ENCODE peak calls at places on chromosomes 16 and 17, in five cellular contexts. C, J, U, W and R are unnamed samples.

GRCh38 chr17:34458266-34458665 is 95.2 kb upstream of the CCL1 start:
- DNase-seq in C (no peak), J (no peak), U (no peak), W (no peak), R (no peak)

GRCh38 chr17:47207143-47208067 is 1.7 kb upstream of the MYL4 start:
- DNase-seq in C (no peak), J (no peak), U (no peak), W (no peak), R (no peak)

GRCh38 chr16:81280393-81280792 is 34.4 kb upstream of the GAN start:
- DNase-seq in C (no peak), J (no peak), U (no peak), W (no peak), R (no peak)

GRCh38 chr16:12741176-12741575 is 62.5 kb downstream of the CPPED1 start:
- DNase-seq in C (no peak), J (no peak), U (no peak), W (no peak), R (no peak)

GRCh38 chr17:62980842-62981241 is 14.8 kb downstream of the TANC2 start:
- DNase-seq in C (no peak), J (no peak), U (no peak), W (no peak), R (no peak)

GRCh38 chr17:80413771-80414507 is 1.0 kb upstream of the ENDOV start:
- DNase-seq in C (no peak), J (no peak), U (no peak), W (no peak), R (no peak)

GRCh38 chr16:85029413-85029794 is 1.8 kb downstream of the KIAA0513 start:
- DNase-seq in C (peak), J (no peak), U (peak), W (no peak), R (no peak)

GRCh38 chr16:85145188-85145587 is 32.9 kb upstream of the CIBAR2 start:
- DNase-seq in C (no peak), J (no peak), U (no peak), W (no peak), R (no peak)

GRCh38 chr17:43667506-43668438 is 6.0 kb upstream of the MEOX1 start:
- DNase-seq in C (no peak), J (peak), U (no peak), W (no peak), R (no peak)

GRCh38 chr17:65594585-65594940 is 33.1 kb upstream of the AXIN2 start:
- DNase-seq in C (no peak), J (no peak), U (no peak), W (no peak), R (no peak)

GRCh38 chr17:9976283-9977009 is 71.4 kb upstream of the RCVRN start:
- DNase-seq in C (no peak), J (no peak), U (no peak), W (no peak), R (no peak)

GRCh38 chr16:88034770-88035169 is 83.5 kb downstream of the BANP start:
- DNase-seq in C (no peak), J (no peak), U (no peak), W (no peak), R (no peak)

GRCh38 chr17:43665387-43666101 is 3.8 kb upstream of the MEOX1 start:
- DNase-seq in C (no peak), J (peak), U (no peak), W (no peak), R (no peak)

GRCh38 chr16:5510819-5511370 is 413.3 kb upstream of the EEF2KMT start:
- DNase-seq in C (no peak), J (no peak), U (no peak), W (no peak), R (no peak)

GRCh38 chr17:73196500-73196899 is 3.6 kb downstream of the COG1 start:
- DNase-seq in C (peak), J (no peak), U (no peak), W (peak), R (peak)

GRCh38 chr16:48949636-48950035 is 332.0 kb downstream of the CBLN1 start:
- DNase-seq in C (no peak), J (no peak), U (peak), W (no peak), R (no peak)

GRCh38 chr16:13110124-13110796 is 208.9 kb downstream of the SHISA9 start:
- DNase-seq in C (no peak), J (peak), U (no peak), W (peak), R (peak)

GRCh38 chr17:73985466-73986015 is 217.9 kb upstream of the RPL38 start:
- DNase-seq in C (no peak), J (no peak), U (no peak), W (no peak), R (no peak)

GRCh38 chr16:69417537-69418199 is 6.8 kb upstream of the CYB5B start:
- DNase-seq in C (no peak), J (peak), U (no peak), W (peak), R (peak)

GRCh38 chr17:82332669-82333278 is 792 bp downstream of the SECTM1 start:
- DNase-seq in C (peak), J (no peak), U (no peak), W (no peak), R (peak)

GRCh38 chr17:8332688-8333087 is 7.0 kb upstream of the ODF4 start:
- DNase-seq in C (peak), J (peak), U (no peak), W (no peak), R (no peak)

GRCh38 chr17:67759355-67760171 is 41.8 kb downstream of the NOL11 start:
- DNase-seq in C (peak), J (no peak), U (no peak), W (no peak), R (no peak)

GRCh38 chr17:78781339-78782304 is at the start of gene CYTH1:
- DNase-seq in C (peak), J (no peak), U (no peak), W (peak), R (no peak)

GRCh38 chr17:35774499-35774898 is 13.8 kb downstream of the C17orf50 start:
- DNase-seq in C (no peak), J (no peak), U (no peak), W (no peak), R (no peak)

GRCh38 chr16:87350681-87351319 is 32.8 kb downstream of the FBXO31 start:
- DNase-seq in C (no peak), J (no peak), U (no peak), W (no peak), R (no peak)

GRCh38 chr16:12259258-12259657 is 282.7 kb downstream of the SNX29 start:
- DNase-seq in C (no peak), J (no peak), U (no peak), W (no peak), R (no peak)

GRCh38 chr17:81976332-81977210 is 858 bp upstream of the ASPSCR1 start:
- DNase-seq in C (peak), J (no peak), U (no peak), W (peak), R (no peak)

GRCh38 chr17:39209317-39210092 is 9.4 kb downstream of the RPL19 start:
- DNase-seq in C (no peak), J (no peak), U (no peak), W (peak), R (no peak)
- TF ChIP-seq ESRRA in C (no peak), J (no peak), U (no peak), W (no peak), R (no peak)

DNA sequence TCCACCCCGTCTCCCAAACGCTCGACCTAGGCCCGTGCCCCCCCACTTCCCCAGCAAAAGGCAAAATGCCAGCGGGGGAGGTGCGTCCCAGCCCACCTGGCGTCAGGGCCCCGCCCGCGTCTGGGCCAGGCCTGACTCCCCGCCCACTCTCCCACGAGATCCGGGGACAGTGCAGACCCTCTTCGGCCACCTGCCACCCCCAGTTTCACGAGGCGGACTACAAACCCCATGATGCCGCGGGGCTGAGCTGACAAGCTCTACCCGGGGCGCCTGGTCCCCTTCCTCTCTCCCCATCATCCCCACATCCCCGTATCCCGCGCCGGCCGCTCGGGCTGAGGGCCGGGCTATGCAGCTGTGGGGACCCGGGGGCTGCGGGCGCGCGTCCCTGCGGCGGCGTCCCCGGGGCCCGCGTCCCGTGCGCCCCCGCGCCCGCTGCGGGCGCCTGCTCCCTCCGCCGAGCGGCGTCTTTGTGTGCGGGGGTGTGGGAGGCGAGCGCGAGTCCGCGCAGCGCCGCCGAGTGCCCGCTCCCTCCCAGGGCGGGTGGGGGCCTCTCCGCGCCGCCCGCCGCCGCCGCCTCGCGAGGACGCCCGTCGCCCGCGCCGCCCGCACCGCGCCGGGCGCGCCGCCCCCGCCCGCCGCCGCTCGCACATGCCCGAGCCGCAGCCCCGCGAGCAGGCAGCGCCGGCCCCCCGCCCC is at the start of gene ANKRD13B:
- DNase-seq in C (peak), J (no peak), U (no peak), W (peak), R (no peak)
- TF ChIP-seq ESRRA in C (no peak), J (no peak), U (no peak), W (no peak), R (no peak)

DNA sequence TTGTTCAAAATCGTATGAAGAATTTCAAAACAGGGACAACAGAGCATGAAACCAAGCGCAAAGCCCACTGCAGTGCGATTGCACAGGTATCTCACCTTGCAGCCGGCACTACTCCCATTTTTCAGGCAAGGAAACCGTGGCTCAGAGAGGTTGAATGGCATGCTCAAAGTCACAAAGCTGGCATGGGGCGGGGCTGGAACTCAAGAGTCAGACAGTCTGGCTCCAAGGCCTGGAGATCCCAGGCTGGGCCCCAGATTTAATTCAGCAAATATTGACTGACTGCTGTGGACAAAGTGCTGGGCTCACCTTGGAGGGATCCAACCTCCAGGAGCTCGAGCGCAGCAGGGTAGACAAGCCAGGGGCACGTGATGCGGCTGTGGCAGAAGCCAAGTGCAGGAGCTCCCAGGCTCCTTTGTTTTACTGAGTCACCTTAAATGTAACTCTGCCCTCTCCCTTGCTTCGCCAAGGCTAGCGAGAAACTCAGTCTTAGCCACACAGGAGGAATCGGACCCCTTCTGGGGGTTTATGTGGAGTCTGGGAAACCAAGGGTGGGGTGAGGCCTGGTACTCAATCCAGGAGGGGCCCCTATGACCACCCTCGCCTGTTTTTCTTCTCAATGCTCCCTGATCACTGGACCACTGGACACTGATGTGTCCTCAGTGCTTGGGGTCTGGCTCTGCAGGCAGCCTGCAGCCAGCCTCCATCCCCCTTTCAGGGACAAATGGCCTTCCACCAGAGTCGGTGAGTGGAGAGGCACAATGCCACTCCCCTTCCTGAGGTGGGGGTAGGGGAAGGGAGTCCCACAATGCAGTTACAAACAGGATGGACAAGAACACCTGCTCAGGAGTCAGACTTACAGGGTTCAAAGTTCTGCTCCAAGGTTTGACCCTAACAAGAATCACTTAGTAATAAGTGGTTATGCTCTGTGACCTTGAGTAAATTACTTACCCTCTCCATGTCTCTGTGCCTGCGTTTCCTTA is 3.9 kb upstream of the SPATA20 start:
- DNase-seq in C (no peak), J (peak), U (no peak), W (no peak), R (peak)
- TF ChIP-seq ESRRA in C (no peak), J (peak), U (no peak), W (no peak), R (no peak)

DNA sequence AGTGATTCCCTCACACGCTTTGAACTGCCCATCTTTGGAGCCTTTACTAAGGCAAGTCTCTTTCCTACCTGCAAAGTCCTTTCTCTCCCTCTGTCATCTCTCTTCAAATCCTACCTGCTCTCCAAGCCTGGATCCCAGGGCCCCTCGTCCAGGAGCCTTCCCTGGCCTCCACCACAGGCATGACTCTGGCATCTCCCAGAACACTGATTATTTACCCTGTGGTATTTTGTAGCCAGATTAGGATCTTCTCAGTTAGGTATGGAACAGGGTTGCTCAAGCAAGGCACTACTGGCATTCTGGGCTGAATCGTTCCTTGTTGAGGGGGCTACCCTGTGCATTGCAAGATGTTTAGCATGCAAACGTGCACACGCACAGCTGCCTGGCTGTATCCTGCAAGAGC is 31.9 kb upstream of the POLR3E start:
- DNase-seq in C (no peak), J (no peak), U (no peak), W (no peak), R (no peak)
- TF ChIP-seq ESRRA in C (no peak), J (no peak), U (no peak), W (no peak), R (no peak)

GRCh38 chr17:18163528-18163927 is 20.1 kb upstream of the ALKBH5 start:
- DNase-seq in C (peak), J (no peak), U (no peak), W (no peak), R (no peak)

GRCh38 chr17:18160128-18160856 is 23.3 kb upstream of the ALKBH5 start:
- DNase-seq in C (no peak), J (no peak), U (no peak), W (no peak), R (no peak)

GRCh38 chr17:18158022-18158600 is 25.5 kb upstream of the ALKBH5 start:
- DNase-seq in C (peak), J (no peak), U (peak), W (peak), R (peak)

GRCh38 chr17:18159551-18160120 is 24.0 kb upstream of the ALKBH5 start:
- DNase-seq in C (no peak), J (no peak), U (no peak), W (no peak), R (no peak)

DNA sequence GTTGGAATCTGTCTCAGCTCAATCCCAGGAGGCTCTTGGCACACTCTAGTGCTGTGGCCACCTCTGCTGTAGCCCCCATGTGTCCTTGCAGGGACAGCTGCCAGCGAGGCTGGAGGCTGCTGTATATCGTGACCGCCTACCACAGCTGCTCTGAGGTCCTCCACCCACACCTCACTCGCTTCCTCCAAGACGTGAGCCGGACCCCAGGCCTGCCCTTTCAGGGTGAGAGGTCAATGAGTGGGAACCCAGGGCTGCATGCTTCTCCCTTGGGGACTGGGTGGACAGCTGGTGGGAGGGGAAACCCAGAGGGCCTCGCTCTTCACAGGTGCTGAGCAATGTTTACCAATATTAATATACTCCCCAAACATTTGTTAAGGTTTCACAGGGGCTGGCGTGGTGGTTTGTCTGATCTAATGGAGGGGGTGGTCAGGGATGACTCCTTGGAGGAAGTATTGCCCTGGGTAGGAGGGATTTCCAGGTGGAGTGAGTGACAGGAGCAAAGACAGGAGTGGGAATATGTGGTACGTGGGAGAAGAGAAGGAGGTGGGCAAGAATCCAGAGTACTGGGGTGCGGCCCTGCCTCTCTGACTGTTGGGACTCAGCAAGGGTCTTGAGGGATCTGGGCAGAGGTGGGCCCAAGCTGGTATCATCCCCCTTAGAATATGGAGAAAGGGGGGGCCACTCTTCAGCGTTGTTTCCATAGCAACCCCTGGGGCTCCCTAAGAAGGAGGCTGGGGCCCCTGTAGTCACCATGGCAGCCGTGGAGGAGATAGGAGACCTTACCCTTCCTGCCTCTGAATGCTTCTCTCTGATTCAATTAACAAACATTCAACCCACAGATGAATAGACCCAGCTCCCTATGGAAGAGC is 22.2 kb upstream of the ALKBH5 start:
- DNase-seq in C (peak), J (no peak), U (peak), W (no peak), R (no peak)
- TF ChIP-seq ESRRA in C (no peak), J (no peak), U (no peak), W (no peak), R (no peak)

GRCh38 chr17:75094871-75095399 is 7.2 kb downstream of the SLC16A5 start:
- DNase-seq in C (no peak), J (no peak), U (no peak), W (no peak), R (no peak)
- TF ChIP-seq ESRRA in C (no peak), J (no peak), U (no peak), W (no peak), R (no peak)

DNA sequence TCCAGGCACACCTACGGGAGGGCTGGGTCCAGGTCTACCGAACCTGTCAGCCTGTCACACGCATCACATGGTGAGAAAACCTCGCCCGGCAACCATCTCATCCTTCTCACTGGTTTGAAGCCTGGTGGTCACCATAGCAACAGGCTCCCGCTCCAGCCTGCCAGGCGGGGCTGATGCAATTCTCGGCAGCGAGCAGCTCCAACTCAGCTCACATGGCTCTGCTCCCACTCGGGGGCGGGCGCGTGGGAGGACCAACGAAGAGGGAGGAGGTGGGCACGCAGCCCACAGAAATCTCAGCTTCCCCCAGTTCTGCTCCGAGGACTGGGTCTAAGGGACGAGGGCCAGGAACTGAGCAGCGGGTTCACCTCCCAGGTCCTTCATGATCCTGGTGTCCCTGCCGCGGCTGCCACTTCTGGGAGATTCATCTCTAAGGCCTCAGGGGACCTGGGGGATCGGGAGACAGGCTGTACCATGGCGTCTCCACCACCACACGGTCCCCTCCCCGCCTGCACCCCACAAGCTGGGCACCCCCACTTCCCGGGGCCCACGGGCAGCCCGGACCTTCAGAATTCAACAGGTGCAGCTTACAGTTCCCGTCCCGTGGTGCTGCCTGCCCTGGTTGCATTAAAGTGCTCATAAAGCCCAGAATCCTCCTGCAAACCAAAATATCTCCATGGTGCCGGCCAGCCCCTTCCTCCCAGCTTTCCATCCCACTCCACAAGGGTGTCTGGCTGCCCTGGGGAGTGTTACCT is 25.8 kb downstream of the ABR start:
- DNase-seq in C (peak), J (peak), U (no peak), W (peak), R (peak)
- TF ChIP-seq ESRRA in C (no peak), J (no peak), U (no peak), W (no peak), R (no peak)

DNA sequence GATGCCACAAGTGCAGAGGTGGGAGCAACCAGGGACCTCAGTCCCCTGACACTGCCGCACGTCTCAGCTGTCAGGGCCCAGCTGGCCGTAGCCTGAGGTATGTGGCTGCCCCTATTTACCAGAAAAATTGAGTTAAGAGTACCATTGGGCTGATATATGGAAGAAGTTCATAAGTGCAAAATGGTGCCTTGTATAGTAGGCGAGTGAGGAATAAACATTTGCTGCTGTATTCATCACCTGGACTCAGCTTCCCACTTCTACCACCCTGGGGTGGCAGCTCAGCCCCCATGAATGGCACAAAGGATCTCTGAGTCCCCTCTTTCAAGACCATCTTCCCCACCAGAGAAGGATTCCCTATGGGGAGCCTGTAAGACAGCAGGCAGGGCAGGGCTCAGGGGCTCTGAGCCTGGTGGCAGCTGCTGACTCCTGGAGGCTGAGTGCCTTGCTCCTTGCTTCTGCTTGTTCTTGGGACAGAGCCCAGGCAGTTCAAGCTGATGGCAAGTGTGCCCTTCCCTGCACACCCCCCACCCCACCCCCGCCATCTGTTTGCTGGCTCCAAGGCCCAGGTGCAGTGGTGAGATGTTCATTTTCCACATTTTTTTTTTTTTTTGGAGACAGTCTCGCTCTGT is 29.0 kb downstream of the TRPV2 start:
- DNase-seq in C (peak), J (no peak), U (no peak), W (no peak), R (no peak)
- TF ChIP-seq ESRRA in C (no peak), J (no peak), U (no peak), W (no peak), R (no peak)